ENCODE peak calls at places on chromosomes 11 and 22, in four cellular contexts. M is activated CD4-positive, CD25-positive, alpha-beta regulatory T cell treated with anti-CD3 and anti-CD28 coated beads, Interleukin-2, amount 50 U/mL, for 72 hours; L is T-cell; I is GM23338. D is an unnamed sample.

GRCh38 chr22:22207845-22208564 is 36.6 kb upstream of the VPREB1 start:
- DNase-seq in M (peak), L (peak), I (peak), D (peak)

GRCh38 chr11:119751281-119752060 is 22.5 kb upstream of the NECTIN1 start:
- DNase-seq in M (no peak), L (no peak), I (no peak), D (no peak)

GRCh38 chr22:38490915-38491314 is 15.2 kb downstream of the DDX17 start:
- DNase-seq in M (no peak), L (no peak), I (no peak), D (no peak)

GRCh38 chr22:26797910-26798309 is 140.5 kb downstream of the MIAT start:
- DNase-seq in M (no peak), L (no peak), I (peak), D (no peak)

GRCh38 chr11:64268687-64269379 is 15.6 kb downstream of the BAD start:
- DNase-seq in M (peak), L (no peak), I (peak), D (peak)

GRCh38 chr11:68146010-68146540 is 24.9 kb upstream of the CHKA start:
- DNase-seq in M (no peak), L (no peak), I (no peak), D (no peak)

GRCh38 chr11:83725161-83725560 is 439.0 kb upstream of the CCDC90B start:
- DNase-seq in M (no peak), L (no peak), I (peak), D (no peak)

GRCh38 chr11:34266090-34266912 is 91.5 kb downstream of the ABTB2 start:
- DNase-seq in M (no peak), L (no peak), I (no peak), D (no peak)

GRCh38 chr11:128180446-128181089 is 406.8 kb downstream of the ETS1 start:
- DNase-seq in M (no peak), L (no peak), I (no peak), D (peak)

GRCh38 chr11:119081682-119082081 is 3.0 kb upstream of the HMBS start:
- DNase-seq in M (no peak), L (no peak), I (no peak), D (no peak)

GRCh38 chr11:2257023-2257700 is 13.2 kb downstream of the ASCL2 start:
- DNase-seq in M (no peak), L (no peak), I (no peak), D (no peak)

GRCh38 chr11:17400048-17400775 is 11.8 kb upstream of the KCNJ11 start:
- DNase-seq in M (no peak), L (no peak), I (no peak), D (no peak)

GRCh38 chr22:18067548-18068341 is 10.0 kb upstream of the PEX26 start:
- DNase-seq in M (no peak), L (no peak), I (no peak), D (no peak)

D was measured in foreskin keratinocyte.